ENCODE peak calls at places on chromosomes 7 and 10, in nine cellular contexts. K is A549, B is GM12878, Q is mucosa of descending colon, X is fibroblast of lung, Y is adrenal gland, T is tibial artery, N is Panc1, I is cardiac muscle cell. E is an unnamed sample. For H3K4me1 and H3K9me3, the result is how much of the 10 kb centered on the place peaks cover.

GRCh38 chr10:43202224-43202656 is 64.0 kb downstream of the CSGALNACT2 start:
- DNase-seq in K (no peak), Y (no peak), I (peak), B (no peak), Q (peak), X (peak), N (no peak), T (peak), E (no peak)

GRCh38 chr7:129644634-129645230 is 33.2 kb downstream of the NRF1 start:
- DNase-seq in I (peak), Q (no peak), B (no peak), Y (no peak), N (peak), X (peak), K (no peak), T (no peak), E (no peak)

GRCh38 chr7:94656925-94657731 is 1.2 kb upstream of the SGCE start:
- DNase-seq in B (no peak), I (peak), T (no peak), Y (no peak), K (no peak), N (no peak), X (peak), Q (peak), E (no peak)

GRCh38 chr7:156920076-156920475 is 27.1 kb upstream of the LMBR1 start:
- DNase-seq in K (no peak), Q (no peak), X (no peak), T (peak), N (no peak), Y (no peak), I (no peak), B (no peak), E (no peak)

GRCh38 chr10:103465411-103466179 is 6.9 kb upstream of the CALHM1 start:
- DNase-seq in K (no peak), Y (no peak), Q (no peak), I (no peak), N (no peak), B (no peak), X (no peak), T (no peak), E (no peak)

GRCh38 chr7:134804351-134804750 is 24.9 kb downstream of the CALD1 start:
- DNase-seq in X (peak), N (no peak), K (no peak), I (no peak), Y (no peak), B (no peak), Q (no peak), T (no peak), E (no peak)

GRCh38 chr7:5590596-5591546 is 167.2 kb upstream of the TNRC18 start:
- DNase-seq in N (no peak), B (no peak), T (no peak), Y (no peak), K (no peak), X (peak), Q (no peak), I (no peak), E (no peak)

GRCh38 chr7:50264908-50265307 is 39.6 kb upstream of the IKZF1 start:
- DNase-seq in Q (no peak), Y (no peak), T (no peak), I (no peak), N (no peak), K (no peak), X (no peak), B (no peak), E (no peak)

GRCh38 chr7:45971661-45972175 is 50.6 kb upstream of the IGFBP3 start:
- DNase-seq in T (peak), Q (no peak), N (no peak), B (no peak), X (no peak), K (no peak), Y (no peak), I (no peak), E (no peak)

GRCh38 chr10:49237985-49238384 is 49.8 kb upstream of the TMEM273 start:
- DNase-seq in Q (no peak), X (no peak), I (no peak), T (no peak), K (no peak), Y (no peak), N (no peak), B (no peak), E (no peak)

GRCh38 chr10:28147706-28148105 is 148.8 kb upstream of the ODAD2 start:
- DNase-seq in X (no peak), Q (no peak), B (no peak), K (no peak), N (no peak), Y (no peak), I (no peak), T (no peak), E (no peak)

GRCh38 chr7:27631411-27631810 is 31.3 kb downstream of the HIBADH start:
- DNase-seq in T (no peak), B (no peak), Q (no peak), X (peak), I (no peak), Y (no peak), N (no peak), K (no peak), E (no peak)

GRCh38 chr7:277228-277627 is 12.7 kb upstream of the FOXL3 start:
- DNase-seq in Y (no peak), I (no peak), Q (no peak), X (no peak), N (no peak), K (no peak), B (no peak), T (no peak), E (peak)

GRCh38 chr10:75952093-75952492 is 520.7 kb downstream of the LRMDA start:
- DNase-seq in N (no peak), T (no peak), Q (no peak), X (no peak), I (no peak), Y (no peak), K (no peak), B (no peak), E (no peak)

GRCh38 chr10:34739915-34740314 is 75.2 kb downstream of the PARD3 start:
- DNase-seq in X (peak), Y (peak), T (no peak), B (no peak), Q (peak), K (no peak), N (no peak), I (peak), E (no peak)

GRCh38 chr7:37832194-37832593 is 16.2 kb upstream of the NME8 start:
- DNase-seq in Q (peak), T (peak), I (no peak), X (peak), Y (peak), B (no peak), K (peak), N (no peak), E (peak)

GRCh38 chr10:58641708-58642107 is 129.0 kb downstream of the BICC1 start:
- DNase-seq in B (no peak), N (no peak), T (no peak), K (no peak), I (no peak), Y (no peak), X (no peak), Q (no peak), E (no peak)

GRCh38 chr7:99473315-99473596 is 566 bp downstream of the ZNF789 start:
- DNase-seq in I (peak), T (no peak), K (peak), X (peak), B (peak), Y (peak), Q (no peak), N (no peak), E (no peak)

GRCh38 chr10:75773139-75773801 is 341.8 kb downstream of the LRMDA start:
- DNase-seq in N (no peak), Q (no peak), K (peak), I (no peak), Y (peak), B (no peak), X (peak), T (no peak), E (no peak)

GRCh38 chr10:127027786-127028185 is 122.6 kb downstream of the DOCK1 start:
- DNase-seq in Q (no peak), T (no peak), N (no peak), Y (no peak), X (no peak), K (no peak), B (no peak), I (no peak), E (no peak)

GRCh38 chr7:69757990-69758430 is 159.7 kb downstream of the AUTS2 start:
- DNase-seq in T (no peak), Y (no peak), B (no peak), K (no peak), I (no peak), N (no peak), Q (no peak), X (peak), E (no peak)

GRCh38 chr10:22620929-22621328 is 93.4 kb downstream of the PIP4K2A start:
- DNase-seq in X (no peak), Y (no peak), I (no peak), T (no peak), N (no peak), K (no peak), B (no peak), Q (no peak), E (no peak)
- H3K4me1 ChIP-seq in X (under half), Y (half or more), I (half or more), T (under half), N (half or more), K (half or more), B (under half), Q (under half), E (under half)

GRCh38 chr7:64046041-64046389 is 781 bp downstream of the ZNF727 start:
- DNase-seq in Y (no peak), B (no peak), K (no peak), X (no peak), T (no peak), I (no peak), N (no peak), Q (no peak), E (no peak)

DNA sequence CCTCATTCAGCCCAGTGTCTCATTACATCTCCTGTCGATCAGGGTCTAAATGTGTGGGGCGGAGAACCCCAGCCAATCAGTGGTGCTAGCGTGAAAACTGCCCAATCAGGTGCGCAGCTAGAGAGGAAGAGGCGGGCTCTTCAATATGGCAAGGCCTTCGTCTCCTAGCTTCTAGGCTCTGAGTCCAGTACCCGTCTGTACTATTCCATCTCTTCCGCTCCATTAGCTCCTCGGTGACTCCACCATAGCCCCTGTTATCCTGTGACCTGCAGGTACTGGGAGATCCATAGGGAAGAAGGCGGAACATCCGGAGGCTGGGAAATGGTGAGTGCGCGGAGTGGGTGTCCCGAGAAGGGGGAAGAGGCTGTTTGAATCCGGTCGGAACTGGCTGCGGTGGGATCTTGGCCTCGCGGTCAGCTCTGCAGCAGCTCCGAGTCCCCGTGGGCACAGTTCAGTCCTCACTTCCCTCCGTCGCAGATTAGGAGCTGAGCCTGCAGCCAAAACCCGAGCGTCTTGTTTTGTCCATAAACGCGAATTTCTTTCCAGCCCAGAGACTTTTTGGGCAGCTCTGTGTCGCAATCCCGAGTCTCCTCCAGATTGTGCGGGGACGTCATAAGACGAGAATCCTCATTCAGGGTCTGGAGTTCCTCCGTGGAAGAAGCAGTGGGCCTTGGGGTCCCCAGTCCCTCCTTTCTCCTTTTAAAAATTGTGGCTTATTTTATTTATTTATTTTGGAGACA is at the start of gene ZNF727:
- DNase-seq in X (no peak), T (peak), N (no peak), Y (peak), K (no peak), Q (peak), B (no peak), I (no peak), E (no peak)
- H3K9me3 ChIP-seq in X (under half), T (under half), N (under half), Y (under half), K (under half), Q (half or more), B (under half), I (under half), E (under half)

DNA sequence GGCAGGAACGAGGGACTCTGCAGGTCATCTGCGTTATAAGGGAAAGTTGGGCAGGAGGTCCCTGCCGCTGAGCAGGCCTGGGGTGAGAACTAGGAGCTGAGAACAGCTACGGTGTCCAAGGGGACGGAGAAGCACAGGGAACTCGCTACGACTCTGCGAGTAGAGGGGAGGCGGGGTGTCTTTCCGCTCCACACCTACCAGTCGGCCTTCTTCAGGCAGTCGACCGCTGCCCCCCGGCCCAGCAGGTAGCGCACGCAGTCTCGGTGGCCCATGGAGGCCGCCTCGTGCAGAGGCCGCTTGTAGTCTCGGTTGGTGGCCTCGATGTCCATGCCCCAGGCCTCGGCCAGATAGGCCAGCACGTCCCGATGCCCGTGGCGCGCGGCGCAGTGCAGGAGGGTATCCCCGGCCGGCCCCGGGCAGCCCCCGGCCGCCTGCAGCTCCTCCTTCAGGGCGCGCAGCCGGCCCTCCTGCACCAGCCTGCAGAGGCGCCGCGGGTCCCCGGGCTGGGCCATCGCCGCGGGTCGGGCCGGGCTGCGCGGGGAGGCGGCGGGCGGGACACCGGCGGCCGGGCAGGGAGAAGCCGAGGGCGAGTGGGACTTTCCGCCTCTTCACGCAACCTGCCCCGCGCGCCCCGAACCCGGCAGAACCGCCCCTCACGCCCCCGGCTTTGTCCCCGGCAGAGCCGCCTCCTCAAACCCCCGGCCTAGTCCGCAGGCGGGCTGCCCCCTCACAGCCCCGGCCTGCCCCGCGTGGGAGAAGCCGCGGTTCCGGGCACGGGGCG is 660 bp downstream of the ANKRD16 start:
- DNase-seq in N (no peak), X (peak), T (peak), B (no peak), Y (peak), Q (peak), K (no peak), I (peak), E (no peak)
- TF ChIP-seq CTCF in N (no peak), X (no peak), T (no peak), B (peak), Y (no peak), Q (no peak), K (no peak), I (no peak), E (peak)

GRCh38 chr10:128066954-128067382 is 59.3 kb downstream of the MKI67 start:
- DNase-seq in N (no peak), X (no peak), B (no peak), Q (no peak), I (no peak), T (peak), Y (no peak), K (no peak), E (no peak)
- H3K4me1 ChIP-seq in N (under half), X (under half), B (under half), Q (under half), I (under half), T (under half), Y (under half), K (under half), E (under half)

GRCh38 chr10:90975096-90975495 is 54.2 kb upstream of the ANKRD1 start:
- DNase-seq in X (no peak), I (no peak), B (no peak), K (no peak), T (no peak), Q (no peak), Y (no peak), N (no peak), E (no peak)
- H3K9me3 ChIP-seq in X (under half), I (under half), B (under half), K (under half), T (under half), Q (under half), Y (under half), N (under half), E (under half)

GRCh38 chr10:99714446-99714845 is 17.5 kb downstream of the COX15 start:
- DNase-seq in X (no peak), T (no peak), Y (no peak), N (no peak), K (no peak), I (no peak), Q (no peak), B (no peak), E (no peak)

GRCh38 chr10:99708428-99709010 is 23.4 kb downstream of the COX15 start:
- DNase-seq in T (no peak), N (no peak), X (peak), Y (no peak), K (no peak), I (no peak), B (no peak), Q (no peak), E (no peak)

GRCh38 chr10:99711129-99711719 is 20.7 kb downstream of the COX15 start:
- DNase-seq in T (no peak), N (peak), I (peak), X (peak), B (peak), Y (no peak), Q (no peak), K (peak), E (no peak)

DNA sequence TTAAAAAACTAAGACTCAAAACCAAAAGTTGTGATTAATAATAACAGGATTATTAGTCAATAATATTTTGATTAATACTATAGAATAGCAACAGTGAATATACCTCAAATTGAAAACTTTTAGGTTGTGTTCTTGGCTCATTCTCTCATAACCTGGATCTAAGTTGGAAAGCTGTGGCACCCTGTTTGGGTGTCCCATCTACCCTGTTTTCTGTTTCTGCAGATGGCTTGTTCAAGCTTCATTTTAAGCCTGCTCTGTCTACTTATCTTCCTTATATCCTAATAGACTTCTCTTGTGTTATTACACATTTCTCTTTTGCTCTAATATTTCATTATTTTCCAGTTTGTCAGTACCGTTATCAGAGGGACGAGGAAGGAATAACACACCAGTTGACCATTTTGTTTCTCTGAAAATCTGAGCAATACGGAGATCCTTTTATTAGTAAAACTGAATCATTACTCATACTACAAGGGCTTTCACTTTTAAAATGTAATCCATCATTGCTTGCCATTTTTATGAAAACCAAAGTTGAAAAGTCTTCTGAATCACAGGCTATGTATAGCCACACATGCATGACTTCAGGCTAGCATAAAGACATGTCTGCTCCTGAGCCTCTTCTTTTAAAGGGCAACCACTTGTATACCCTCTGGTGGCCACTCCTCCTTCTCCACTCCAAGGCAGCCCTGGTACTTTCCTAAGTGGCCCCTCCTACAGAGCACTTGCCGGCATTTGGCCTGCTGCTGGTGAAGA is 22.3 kb downstream of the COX15 start:
- DNase-seq in X (peak), N (no peak), Y (peak), K (no peak), Q (no peak), B (peak), T (no peak), I (peak), E (no peak)
- TF ChIP-seq CTCF in X (no peak), N (no peak), Y (no peak), K (no peak), Q (no peak), B (no peak), T (no peak), I (no peak), E (no peak)

DNA sequence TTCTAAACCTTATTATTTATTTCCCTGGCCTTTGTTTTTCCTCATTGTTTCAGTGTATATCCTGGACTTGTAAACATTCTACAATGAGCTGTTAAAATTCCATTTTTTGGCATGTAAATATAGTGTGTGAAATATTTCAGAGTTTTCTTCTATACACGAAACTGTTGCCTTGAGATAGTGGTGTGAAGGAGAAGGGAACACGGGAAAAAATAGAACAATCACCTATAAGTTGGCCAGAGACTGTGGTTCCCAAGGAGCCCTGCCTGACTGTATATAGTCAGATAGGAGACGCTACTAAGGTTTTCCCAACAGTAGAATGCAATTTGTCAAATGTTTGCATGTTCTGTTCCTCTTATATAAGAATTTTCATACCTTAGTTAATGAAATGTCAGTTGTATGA is 155.6 kb downstream of the ETV1 start:
- DNase-seq in Q (no peak), N (no peak), T (no peak), Y (no peak), B (no peak), I (no peak), X (no peak), K (no peak), E (no peak)
- H3K4me1 ChIP-seq in Q (under half), N (under half), T (under half), Y (under half), B (under half), I (under half), X (under half), K (under half), E (under half)

E was measured in RWPE2.